ENCODE peak calls at places on chromosomes 13 and 19, in five cellular contexts. H is DMS53, D is HT-29, L is left colon, Q is AG10803. N is an unnamed sample.

GRCh38 chr13:110915874-110916670 is 1.2 kb upstream of the ANKRD10 start:
- DNase-seq in L (no peak), D (no peak), Q (peak), H (peak), N (peak)

GRCh38 chr19:27906081-27906480 is 1306.9 kb downstream of the UQCRFS1 start:
- DNase-seq in L (no peak), Q (no peak), H (no peak), D (no peak), N (no peak)

GRCh38 chr13:32045963-32046785 is 14.6 kb downstream of the FRY start:
- DNase-seq in H (peak), Q (peak), D (peak), L (no peak), N (peak)

GRCh38 chr13:64675256-64675892 is 2554.8 kb downstream of the PCDH9 start:
- DNase-seq in Q (peak), H (no peak), L (no peak), D (no peak), N (no peak)

GRCh38 chr13:75961911-75962310 is 325.8 kb downstream of the LMO7 start:
- DNase-seq in L (no peak), Q (no peak), H (no peak), D (no peak), N (no peak)

GRCh38 chr13:70016116-70016515 is 91.5 kb upstream of the ATXN8OS start:
- DNase-seq in H (no peak), D (no peak), Q (no peak), L (no peak), N (no peak)

GRCh38 chr19:45790942-45791341 is 1.7 kb downstream of the DMWD start:
- DNase-seq in D (no peak), Q (no peak), H (no peak), L (no peak), N (no peak)

GRCh38 chr13:61778531-61778930 is 362.9 kb upstream of the PCDH20 start:
- DNase-seq in Q (no peak), D (no peak), H (no peak), L (no peak), N (no peak)

GRCh38 chr13:20461481-20461859 is 64.2 kb downstream of the CRYL1 start:
- DNase-seq in H (no peak), L (no peak), Q (peak), D (no peak), N (no peak)

GRCh38 chr19:30450101-30450500 is 77.9 kb downstream of the ZNF536 start:
- DNase-seq in D (no peak), Q (peak), L (no peak), H (no peak), N (no peak)

GRCh38 chr19:4319067-4319718 is 14.8 kb downstream of the FSD1 start:
- DNase-seq in D (no peak), Q (no peak), H (no peak), L (no peak), N (no peak)

GRCh38 chr19:14059093-14059480 is 2.8 kb downstream of the PALM3 start:
- DNase-seq in L (no peak), D (no peak), Q (no peak), H (no peak), N (no peak)

GRCh38 chr19:30223866-30224688 is 148.1 kb upstream of the ZNF536 start:
- DNase-seq in L (no peak), D (no peak), H (no peak), Q (no peak), N (no peak)

GRCh38 chr19:18046066-18046718 is 38.2 kb downstream of the ARRDC2 start:
- DNase-seq in D (no peak), L (no peak), Q (peak), H (peak), N (peak)

GRCh38 chr13:113113846-113114271 is 8.3 kb downstream of the F7 start:
- DNase-seq in Q (no peak), L (no peak), D (no peak), H (no peak), N (no peak)

N was measured in SW480.